ENCODE peak calls at places on chromosomes 5 and 9, in four cellular contexts. One of them, this sample, is unnamed.

GRCh38 chr5:176405656-176406435 is 10.5 kb downstream of the CLTB start:
- DNase-seq in A549: peak; percentile 44
- DNase-seq in SK-N-SH: peak; percentile 19
- DNase-seq in K562: no peak
- DNase-seq in this sample: no peak

GRCh38 chr9:130707225-130707976 is 13.8 kb downstream of the EXOSC2 start:
- DNase-seq in A549: peak; percentile 68
- DNase-seq in K562: peak; percentile 75
- DNase-seq in SK-N-SH: peak; percentile 34
- DNase-seq in this sample: no peak

GRCh38 chr9:98536542-98537173 is 172.1 kb downstream of the GABBR2 start:
- DNase-seq in K562: peak; percentile 82
- DNase-seq in SK-N-SH: no peak
- DNase-seq in A549: peak; percentile 29
- DNase-seq in this sample: peak; percentile 4

GRCh38 chr5:15720515-15720914 is 220.5 kb downstream of the FBXL7 start:
- DNase-seq in K562: no peak
- DNase-seq in A549: no peak
- DNase-seq in SK-N-SH: no peak
- DNase-seq in this sample: no peak

GRCh38 chr9:4137755-4138154 is 162.1 kb downstream of the GLIS3 start:
- DNase-seq in SK-N-SH: no peak
- DNase-seq in A549: peak; percentile 77
- DNase-seq in K562: no peak
- DNase-seq in this sample: no peak

GRCh38 chr5:107680099-107680498 is 9.4 kb upstream of the EFNA5 start:
- DNase-seq in K562: no peak
- DNase-seq in SK-N-SH: no peak
- DNase-seq in A549: no peak
- DNase-seq in this sample: no peak

GRCh38 chr9:107707915-107708441 is 218.4 kb upstream of the KLF4 start:
- DNase-seq in K562: peak; percentile 55
- DNase-seq in SK-N-SH: no peak
- DNase-seq in A549: peak; percentile 61
- DNase-seq in this sample: no peak

GRCh38 chr5:67648201-67648671 is 451.6 kb upstream of the CD180 start:
- DNase-seq in K562: no peak
- DNase-seq in A549: no peak
- DNase-seq in SK-N-SH: no peak
- DNase-seq in this sample: no peak

GRCh38 chr9:115085773-115086377 is 32.1 kb downstream of the TNC start:
- DNase-seq in A549: no peak
- DNase-seq in K562: no peak
- DNase-seq in SK-N-SH: no peak
- DNase-seq in this sample: no peak

GRCh38 chr5:113119271-113119924 is 142.8 kb downstream of the DCP2 start:
- DNase-seq in K562: no peak
- DNase-seq in A549: no peak
- DNase-seq in SK-N-SH: peak; percentile 29
- DNase-seq in this sample: no peak

GRCh38 chr5:172886974-172887491 is 53.0 kb downstream of the ERGIC1 start:
- DNase-seq in K562: no peak
- DNase-seq in SK-N-SH: no peak
- DNase-seq in A549: no peak
- DNase-seq in this sample: no peak
- TF ChIP-seq RCOR1 in K562: no peak
- TF ChIP-seq RCOR1 in SK-N-SH: no peak
- TF ChIP-seq RCOR1 in A549: no peak
- TF ChIP-seq RCOR1 in this sample: no peak

DNA sequence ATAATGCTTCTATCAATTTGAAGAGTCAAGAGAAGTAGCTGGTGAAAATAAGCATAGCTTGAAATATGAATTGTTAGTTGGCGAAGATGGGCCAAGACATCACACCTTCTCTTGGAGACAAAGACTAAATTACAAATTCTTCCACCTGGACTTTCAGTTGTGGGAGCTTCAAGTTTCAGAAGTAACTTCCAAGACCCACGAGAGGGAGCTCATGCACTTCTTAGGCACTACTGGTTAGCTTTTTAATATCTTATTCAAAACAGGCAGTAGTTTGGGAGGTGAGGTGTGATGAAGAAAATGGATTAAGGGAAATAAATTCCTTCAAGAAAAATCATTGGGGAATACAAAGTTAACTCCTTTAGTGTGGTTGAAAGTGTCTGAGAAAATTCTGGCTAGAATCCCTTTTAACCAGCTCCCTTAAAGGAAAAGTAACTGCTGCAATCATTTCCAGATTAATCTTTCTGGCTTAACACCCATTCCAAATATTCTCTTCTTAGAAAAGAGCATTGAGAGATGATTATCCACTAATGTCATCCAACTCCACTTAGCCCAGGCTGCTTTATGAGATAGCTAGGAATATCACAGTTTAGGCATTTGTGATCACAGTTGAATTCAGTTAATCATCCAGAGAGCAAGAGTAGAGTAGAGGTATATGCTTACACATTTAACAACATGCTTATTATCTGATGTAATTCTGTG is 139.5 kb upstream of the DMRTA1 start:
- DNase-seq in K562: no peak
- DNase-seq in A549: peak; percentile 84
- DNase-seq in SK-N-SH: no peak
- DNase-seq in this sample: no peak
- TF ChIP-seq RAD21 in K562: no peak
- TF ChIP-seq RAD21 in A549: peak; percentile 95
- TF ChIP-seq RAD21 in SK-N-SH: peak; percentile 62
- TF ChIP-seq RAD21 in this sample: peak; percentile 52

DNA sequence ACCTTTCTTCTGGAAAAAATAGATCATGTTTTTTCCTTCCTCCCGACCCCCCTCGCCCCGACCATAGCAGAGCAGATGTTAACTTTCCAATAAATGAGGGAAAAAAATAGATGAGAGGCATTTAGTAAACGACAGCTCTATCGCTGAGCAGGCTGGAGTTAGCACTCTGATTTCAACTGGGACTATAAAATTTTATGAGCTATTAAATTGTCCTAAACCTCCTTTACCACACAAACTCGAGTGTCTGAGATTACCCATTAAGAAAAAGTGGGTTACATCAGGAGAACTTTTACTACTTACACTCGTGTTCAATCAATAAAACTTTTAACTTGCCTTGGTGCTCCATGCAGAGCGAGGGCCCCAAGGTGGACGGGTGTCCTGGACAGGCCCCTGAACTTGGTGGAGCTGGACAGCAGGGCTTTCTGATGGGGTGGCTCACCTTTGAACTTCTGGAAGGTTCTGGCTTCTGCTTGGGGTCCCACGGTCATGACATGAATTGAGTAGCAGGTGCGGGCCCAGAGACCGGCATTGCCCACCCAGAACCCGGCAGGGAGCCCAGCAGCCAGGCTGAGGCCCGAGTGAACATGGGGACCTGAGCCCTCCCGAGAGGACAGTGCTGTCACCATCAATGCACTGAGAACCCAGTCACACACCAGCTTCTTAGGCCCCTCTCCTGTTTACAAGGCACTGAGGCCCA is 59.9 kb upstream of the RNU6ATAC start:
- DNase-seq in SK-N-SH: no peak
- DNase-seq in A549: no peak
- DNase-seq in K562: no peak
- DNase-seq in this sample: no peak
- TF ChIP-seq REST in SK-N-SH: no peak
- TF ChIP-seq REST in A549: no peak
- TF ChIP-seq REST in K562: no peak
- TF ChIP-seq REST in this sample: no peak

GRCh38 chr5:178203670-178204204 is 596 bp upstream of the HNRNPAB start:
- DNase-seq in SK-N-SH: no peak
- DNase-seq in K562: peak; percentile 37
- DNase-seq in A549: no peak
- DNase-seq in this sample: no peak
- TF ChIP-seq RCOR1 in SK-N-SH: no peak
- TF ChIP-seq RCOR1 in K562: no peak
- TF ChIP-seq RCOR1 in A549: no peak
- TF ChIP-seq RCOR1 in this sample: no peak

GRCh38 chr5:139415221-139415861 is 11.5 kb upstream of the SPATA24 start:
- DNase-seq in K562: no peak
- DNase-seq in A549: no peak
- DNase-seq in SK-N-SH: no peak
- DNase-seq in this sample: no peak
- TF ChIP-seq RAD21 in K562: no peak
- TF ChIP-seq RAD21 in A549: no peak
- TF ChIP-seq RAD21 in SK-N-SH: no peak
- TF ChIP-seq RAD21 in this sample: no peak

DNA sequence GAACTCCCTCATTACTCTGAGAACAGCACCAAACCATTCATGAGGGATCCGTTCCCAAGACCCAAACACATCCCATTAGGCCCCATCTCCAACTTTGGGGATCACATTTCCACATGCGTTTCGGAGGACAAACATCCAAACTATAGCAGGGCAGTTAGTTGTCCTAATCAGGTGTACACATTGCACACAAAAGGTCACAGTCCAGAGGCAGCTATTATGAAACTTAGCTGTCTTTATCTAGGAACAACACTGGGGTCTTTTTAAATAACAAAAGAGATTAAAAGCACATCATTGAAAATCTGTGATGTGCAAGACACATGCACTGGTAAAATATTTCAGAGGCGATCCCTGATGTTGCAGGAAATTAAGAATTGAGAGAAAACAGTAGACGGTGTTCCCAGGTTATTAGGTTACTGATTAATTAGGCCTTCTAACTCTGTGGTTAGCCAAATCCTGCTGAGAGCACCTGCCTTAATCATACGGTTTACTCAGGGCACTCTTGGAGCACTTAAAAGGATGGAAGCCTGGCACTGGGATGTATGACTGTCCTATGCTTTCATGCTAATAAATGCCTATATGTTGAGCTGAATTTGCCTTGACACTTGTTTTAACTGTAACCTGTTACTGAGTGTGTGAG is 1574.5 kb upstream of the WWC1 start:
- DNase-seq in K562: no peak
- DNase-seq in SK-N-SH: no peak
- DNase-seq in A549: no peak
- DNase-seq in this sample: no peak
- TF ChIP-seq REST in K562: no peak
- TF ChIP-seq REST in SK-N-SH: no peak
- TF ChIP-seq REST in A549: no peak
- TF ChIP-seq REST in this sample: no peak

This sample was measured in GM12878.